ENCODE peak calls at places on chromosomes 12 and 14, in nine cellular contexts. U is A549, V is HCT116, I is body of pancreas, C is esophagus squamous epithelium, M is Peyer's patch, Y is ovary, Z is uterus, G is IMR-90. R is an unnamed sample.

GRCh38 chr14:50605776-50606175 is 45.8 kb downstream of the ATL1 start:
- DNase-seq in Z (no peak), Y (no peak), M (no peak), V (no peak), G (peak), I (no peak), U (no peak), C (no peak), R (no peak)

GRCh38 chr12:53224268-53224896 is 7.6 kb downstream of the RARG start:
- DNase-seq in Z (no peak), U (peak), I (peak), V (no peak), G (no peak), C (no peak), Y (no peak), M (no peak), R (no peak)

GRCh38 chr12:28033538-28033915 is 61.0 kb upstream of the PTHLH start:
- DNase-seq in Y (no peak), C (no peak), V (no peak), U (no peak), Z (no peak), I (no peak), G (peak), M (no peak), R (no peak)

GRCh38 chr14:88323086-88323519 is at the start of gene KCNK10:
- DNase-seq in M (no peak), U (no peak), G (no peak), C (no peak), I (no peak), Y (no peak), V (no peak), Z (no peak), R (no peak)

GRCh38 chr14:25820368-25820767 is 770.4 kb upstream of the STXBP6 start:
- DNase-seq in C (no peak), Y (no peak), I (no peak), M (no peak), Z (no peak), U (no peak), G (no peak), V (no peak), R (no peak)

GRCh38 chr14:23364604-23365352 is at the start of gene EFS:
- DNase-seq in Y (peak), I (no peak), U (no peak), M (no peak), C (no peak), Z (peak), G (peak), V (no peak), R (no peak)

GRCh38 chr14:32472512-32473472 is 143.7 kb downstream of the AKAP6 start:
- DNase-seq in I (no peak), U (peak), V (no peak), M (no peak), G (peak), C (no peak), Z (no peak), Y (no peak), R (no peak)

GRCh38 chr14:34571771-34572170 is 32.3 kb upstream of the EAPP start:
- DNase-seq in I (no peak), U (no peak), M (no peak), Y (no peak), V (no peak), G (no peak), Z (no peak), C (no peak), R (no peak)

GRCh38 chr14:77791225-77791600 is 8.7 kb upstream of the ADCK1 start:
- DNase-seq in C (no peak), V (no peak), Y (no peak), U (no peak), M (no peak), G (no peak), Z (no peak), I (no peak), R (no peak)

GRCh38 chr14:99516156-99517045 is 35.2 kb downstream of the CCNK start:
- DNase-seq in G (no peak), U (no peak), I (peak), M (no peak), C (no peak), V (no peak), Z (no peak), Y (no peak), R (peak)

GRCh38 chr12:115227137-115227615 is 543.2 kb upstream of the TBX3 start:
- DNase-seq in V (peak), Y (no peak), Z (no peak), M (no peak), I (no peak), C (no peak), U (peak), G (peak), R (no peak)

GRCh38 chr12:10304161-10304574 is 3.5 kb upstream of the KLRD1 start:
- DNase-seq in Y (no peak), G (peak), I (no peak), U (no peak), C (no peak), V (no peak), M (no peak), Z (no peak), R (no peak)

GRCh38 chr12:113870035-113870434 is 96.1 kb downstream of the RBM19 start:
- DNase-seq in G (no peak), C (no peak), M (no peak), Y (no peak), U (no peak), V (no peak), Z (no peak), I (no peak), R (no peak)

GRCh38 chr12:92134638-92135274 is 10.9 kb downstream of the BTG1 start:
- DNase-seq in I (no peak), V (no peak), M (no peak), Z (no peak), Y (no peak), G (peak), U (no peak), C (no peak), R (no peak)

GRCh38 chr14:50362791-50363733 is 33.6 kb downstream of the CDKL1 start:
- DNase-seq in Y (no peak), G (peak), V (no peak), M (no peak), C (no peak), Z (no peak), I (no peak), U (no peak), R (no peak)

GRCh38 chr12:92784795-92785562 is 82.2 kb downstream of the PLEKHG7 start:
- DNase-seq in I (peak), Y (no peak), U (peak), M (no peak), G (peak), V (peak), Z (no peak), C (no peak), R (no peak)

GRCh38 chr12:108955225-108955835 is 65.5 kb downstream of the SVOP start:
- DNase-seq in I (peak), U (peak), V (no peak), M (no peak), Z (no peak), C (no peak), G (no peak), Y (no peak), R (no peak)

GRCh38 chr14:52351561-52352491 is 37.7 kb downstream of the PTGER2 start:
- DNase-seq in G (peak), M (no peak), I (no peak), V (no peak), C (no peak), Y (no peak), Z (peak), U (peak), R (no peak)

GRCh38 chr14:79468491-79468890 is 742.8 kb downstream of the DIO2 start:
- DNase-seq in U (no peak), G (no peak), M (no peak), I (no peak), Y (no peak), Z (no peak), C (no peak), V (no peak), R (no peak)

GRCh38 chr14:105056303-105056831 is 8.9 kb downstream of the GPR132 start:
- DNase-seq in G (no peak), M (no peak), Z (no peak), Y (no peak), U (no peak), V (no peak), C (no peak), I (no peak), R (peak)

GRCh38 chr14:105059035-105059916 is 6.0 kb downstream of the GPR132 start:
- DNase-seq in V (no peak), Z (no peak), U (no peak), G (no peak), M (no peak), C (no peak), I (peak), Y (no peak), R (no peak)

GRCh38 chr14:105059917-105060565 is 5.2 kb downstream of the GPR132 start:
- DNase-seq in Y (no peak), V (no peak), U (no peak), Z (no peak), C (no peak), M (no peak), G (no peak), I (no peak), R (no peak)

GRCh38 chr14:105060751-105061427 is 4.3 kb downstream of the GPR132 start:
- DNase-seq in I (no peak), Z (no peak), C (no peak), G (no peak), V (no peak), M (peak), U (no peak), Y (no peak), R (peak)

GRCh38 chr14:105058521-105059034 is 6.7 kb downstream of the GPR132 start:
- DNase-seq in C (no peak), I (no peak), U (no peak), Z (no peak), M (no peak), Y (no peak), G (no peak), V (no peak), R (peak)
- H3K27ac ChIP-seq in C (no peak), I (no peak), U (peak), Z (no peak), M (no peak), Y (no peak), G (no peak), V (no peak), R (no peak)

GRCh38 chr12:132190012-132190755 is 45.9 kb downstream of the NOC4L start:
- DNase-seq in Z (no peak), Y (peak), C (no peak), U (peak), V (no peak), I (no peak), M (peak), G (no peak), R (peak)
- H3K4me3 ChIP-seq in Z (peak), Y (peak), C (peak), U (peak), V (peak), I (no peak), M (peak), G (peak), R (peak)

GRCh38 chr12:47964102-47964723 is 817 bp downstream of the TMEM106C start:
- DNase-seq in C (no peak), U (no peak), I (peak), Y (no peak), M (peak), V (no peak), G (no peak), Z (peak), R (no peak)

GRCh38 chr12:47965581-47965980 is 2.2 kb downstream of the TMEM106C start:
- DNase-seq in I (no peak), U (no peak), Y (no peak), M (no peak), G (no peak), C (no peak), V (no peak), Z (no peak), R (no peak)

GRCh38 chr12:47967461-47968430 is 4.3 kb downstream of the TMEM106C start:
- DNase-seq in C (no peak), Y (no peak), Z (no peak), M (no peak), G (peak), U (no peak), V (no peak), I (no peak), R (no peak)

GRCh38 chr12:47962198-47962597 is 1.2 kb upstream of the TMEM106C start:
- DNase-seq in G (no peak), Z (no peak), U (no peak), Y (no peak), M (no peak), I (no peak), C (no peak), V (no peak), R (no peak)

GRCh38 chr12:47963340-47964040 is at the start of gene TMEM106C:
- DNase-seq in U (peak), C (peak), M (peak), I (peak), Y (peak), V (peak), G (peak), Z (peak), R (peak)
- TF ChIP-seq POLR2A in U (peak), C (no peak), M (peak), I (peak), Y (peak), V (peak), G (no peak), Z (peak), R (peak)

DNA sequence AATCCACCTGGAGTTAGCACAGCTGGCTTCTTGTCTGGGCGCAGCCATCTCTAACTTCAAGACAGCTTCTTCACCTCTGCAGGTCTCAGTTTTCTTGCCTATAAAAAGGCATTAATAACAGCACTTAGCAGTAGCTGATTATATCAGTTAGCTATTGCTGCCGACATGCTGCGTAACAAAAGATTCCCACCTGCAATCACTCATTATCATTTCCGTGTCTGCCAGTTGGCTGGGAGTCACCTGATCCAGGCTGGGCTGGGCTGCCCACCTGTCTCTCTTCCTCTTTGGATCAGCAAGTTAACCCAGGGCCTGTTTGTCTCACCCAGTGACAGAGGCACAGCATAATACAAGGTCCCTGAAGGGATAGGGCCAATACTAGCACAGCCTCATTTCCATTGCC is 109.7 kb downstream of the SCARB1 start:
- DNase-seq in V (no peak), U (no peak), Y (no peak), C (no peak), M (no peak), I (no peak), G (no peak), Z (no peak), R (no peak)
- H3K27ac ChIP-seq in V (no peak), U (no peak), Y (no peak), C (peak), M (peak), I (no peak), G (no peak), Z (peak), R (no peak)